ENCODE peak calls at places on chromosomes 6 and 20, in five cellular contexts. M is GM06990, K is NT2/D1, D is MG63, N is fibroblast of lung. V is an unnamed sample. For H3K27me3, the result is how much of the 10 kb centered on the place peaks cover.

GRCh38 chr20:53163486-53163885 is 191.3 kb downstream of the TSHZ2 start:
- DNase-seq in M (no peak), K (no peak), D (peak), N (peak), V (no peak)

GRCh38 chr20:41638459-41638858 is 20.3 kb upstream of the CHD6 start:
- DNase-seq in M (no peak), K (no peak), D (no peak), N (no peak), V (no peak)

GRCh38 chr6:136673571-136673970 is 118.7 kb downstream of the MAP3K5 start:
- DNase-seq in M (no peak), K (no peak), D (no peak), N (no peak), V (no peak)

GRCh38 chr20:34111057-34111711 is 859 bp downstream of the EIF2S2 start:
- DNase-seq in M (no peak), K (no peak), D (no peak), N (peak), V (peak)

GRCh38 chr6:149231786-149232185 is 85.7 kb upstream of the TAB2 start:
- DNase-seq in M (no peak), K (no peak), D (no peak), N (peak), V (no peak)

GRCh38 chr6:103855750-103856149 is 1004.0 kb downstream of the HACE1 start:
- DNase-seq in M (no peak), K (no peak), D (no peak), N (no peak), V (no peak)

GRCh38 chr6:43096451-43097097 is 20.5 kb downstream of the PTK7 start:
- DNase-seq in M (no peak), K (no peak), D (peak), N (peak), V (peak)

GRCh38 chr20:38473353-38473795 is 731 bp downstream of the RALGAPB start:
- DNase-seq in M (no peak), K (no peak), D (no peak), N (peak), V (no peak)

GRCh38 chr20:34716921-34717229 is 12.7 kb downstream of the TP53INP2 start:
- DNase-seq in M (no peak), K (no peak), D (no peak), N (no peak), V (no peak)

GRCh38 chr20:61767776-61768494 is 297.7 kb downstream of the TAF4 start:
- DNase-seq in M (no peak), K (no peak), D (no peak), N (no peak), V (no peak)

GRCh38 chr20:39691151-39691862 is 729.2 kb downstream of the DHX35 start:
- DNase-seq in M (no peak), K (no peak), D (no peak), N (no peak), V (no peak)

GRCh38 chr20:48321271-48321670 is 506.5 kb downstream of the PREX1 start:
- DNase-seq in M (no peak), K (no peak), D (peak), N (no peak), V (no peak)

GRCh38 chr20:48319943-48320584 is 507.7 kb downstream of the PREX1 start:
- DNase-seq in M (no peak), K (no peak), D (peak), N (no peak), V (no peak)

GRCh38 chr20:48313346-48313745 is 514.5 kb downstream of the PREX1 start:
- DNase-seq in M (no peak), K (no peak), D (no peak), N (no peak), V (no peak)

GRCh38 chr20:48314925-48315592 is 512.7 kb downstream of the PREX1 start:
- DNase-seq in M (no peak), K (no peak), D (no peak), N (no peak), V (no peak)

GRCh38 chr20:48317578-48317977 is 510.2 kb downstream of the PREX1 start:
- DNase-seq in M (no peak), K (no peak), D (no peak), N (no peak), V (no peak)
- H3K27me3 ChIP-seq in M (under half), K (under half), D (under half), N (under half), V (under half)

GRCh38 chr6:165664553-165665383 is 1.7 kb upstream of the PDE10A start:
- DNase-seq in M (no peak), K (no peak), D (peak), N (no peak), V (no peak)
- H3K27me3 ChIP-seq in M (under half), K (half or more), D (under half), N (under half), V (half or more)

GRCh38 chr20:62782893-62783278 is 13.4 kb upstream of the MRGBP start:
- DNase-seq in M (no peak), K (no peak), D (no peak), N (no peak), V (no peak)
- H3K27me3 ChIP-seq in M (under half), K (under half), D (under half), N (under half), V (under half)

DNA sequence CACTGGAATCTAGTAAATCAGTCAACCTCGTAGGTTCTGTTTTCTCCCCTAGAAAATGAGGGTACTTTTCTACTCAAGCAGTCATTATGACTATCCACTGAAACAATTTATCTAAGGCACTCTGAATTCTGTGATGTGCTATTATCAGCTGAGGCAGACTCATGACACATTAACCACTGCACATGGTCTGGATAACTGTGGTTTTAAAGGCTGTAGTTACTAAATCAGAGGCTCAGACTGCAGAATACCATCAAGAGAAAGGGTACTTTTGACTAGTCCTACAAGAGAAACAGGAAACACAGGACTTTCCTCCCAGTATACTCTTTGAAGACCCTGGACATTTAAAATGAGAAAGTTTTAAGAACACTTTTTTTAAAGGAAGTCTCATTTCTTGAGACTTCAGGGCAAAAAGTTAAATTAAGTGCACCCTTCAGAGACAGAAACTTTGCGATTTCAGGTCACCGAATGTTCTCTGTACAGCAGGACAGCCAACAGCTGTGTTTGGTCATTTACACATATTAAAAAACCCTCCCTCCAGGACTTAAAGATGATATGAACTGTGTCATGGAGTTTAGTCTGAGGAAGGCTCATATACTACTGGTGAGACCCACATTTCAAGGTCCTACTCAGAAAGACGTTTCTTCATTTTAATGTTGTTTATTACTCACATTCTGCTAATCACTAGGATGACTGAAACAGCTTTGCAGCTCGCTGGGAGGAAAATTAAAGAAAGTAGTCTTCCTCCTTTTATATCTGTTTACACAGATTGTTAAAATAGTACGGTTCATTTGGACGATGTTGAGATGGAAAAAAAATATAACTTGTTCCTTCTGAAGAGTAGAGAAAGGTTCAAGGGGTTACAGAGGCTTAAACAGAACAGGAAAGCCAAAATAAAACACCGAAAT is 19.9 kb downstream of the ATXN1 start:
- DNase-seq in M (peak), K (no peak), D (no peak), N (peak), V (no peak)
- H3K27me3 ChIP-seq in M (under half), K (under half), D (under half), N (under half), V (under half)

DNA sequence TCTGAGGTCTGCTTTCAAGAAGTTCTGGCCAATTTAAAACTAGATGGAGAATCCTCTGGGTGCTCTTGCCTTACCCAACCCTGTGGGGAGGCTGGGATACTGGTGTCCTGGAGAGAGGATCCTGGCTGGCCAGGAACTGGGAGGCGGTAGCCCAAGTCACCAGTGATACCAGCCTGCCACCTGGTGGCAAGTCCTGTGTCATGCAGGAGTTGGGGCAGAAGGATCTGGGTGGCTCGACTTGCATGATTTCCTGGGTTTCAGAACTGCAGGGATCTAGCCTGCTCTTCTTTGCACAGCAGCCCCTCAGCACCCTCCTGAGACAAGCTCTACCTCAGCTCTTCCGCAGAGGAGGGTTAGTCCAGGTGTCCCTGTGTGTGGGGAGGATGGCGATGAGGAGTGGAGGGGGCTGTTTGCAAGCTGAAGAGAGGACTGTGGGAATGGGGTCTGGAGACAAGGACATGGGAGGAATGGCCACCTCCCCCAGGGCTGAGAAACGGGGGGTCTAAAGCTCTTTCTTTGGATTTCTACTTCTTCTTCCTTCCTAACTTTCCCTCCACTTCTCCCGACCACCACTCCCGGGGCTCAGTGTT is 4.2 kb downstream of the KCNK17 start:
- DNase-seq in M (peak), K (peak), D (peak), N (peak), V (peak)
- H3K27me3 ChIP-seq in M (under half), K (under half), D (under half), N (under half), V (under half)